ENCODE peak calls at places on chromosomes 5 and 9, in eight cellular contexts. One of them, this sample, is unnamed.

GRCh38 chr9:69174645-69175487 is 789 bp downstream of the TJP2 start:
- DNase-seq in kidney tubule cell: peak; percentile 96
- DNase-seq in GM10248: peak; percentile 71
- DNase-seq in HEK293T: peak; percentile 41
- DNase-seq in iris pigment epithelial cell: peak; percentile 99
- DNase-seq in anterior cingulate cortex: no peak
- DNase-seq in brain microvascular endothelial cell: peak; percentile 97
- DNase-seq in AG04450: peak; percentile 93
- DNase-seq in this sample: no peak

GRCh38 chr5:109656829-109657228 is 32.9 kb upstream of the MAN2A1 start:
- DNase-seq in kidney tubule cell: peak; percentile 86
- DNase-seq in GM10248: no peak
- DNase-seq in HEK293T: no peak
- DNase-seq in iris pigment epithelial cell: peak; percentile 79
- DNase-seq in anterior cingulate cortex: peak; percentile 7
- DNase-seq in brain microvascular endothelial cell: peak; percentile 96
- DNase-seq in AG04450: no peak
- DNase-seq in this sample: no peak

GRCh38 chr5:83357621-83358231 is 113.8 kb upstream of the VCAN start:
- DNase-seq in kidney tubule cell: no peak
- DNase-seq in GM10248: peak; percentile 7
- DNase-seq in HEK293T: no peak
- DNase-seq in iris pigment epithelial cell: no peak
- DNase-seq in anterior cingulate cortex: no peak
- DNase-seq in brain microvascular endothelial cell: no peak
- DNase-seq in AG04450: no peak
- DNase-seq in this sample: no peak

GRCh38 chr5:148828461-148829247 is 2.2 kb downstream of the ADRB2 start:
- DNase-seq in kidney tubule cell: peak; percentile 61
- DNase-seq in GM10248: no peak
- DNase-seq in HEK293T: no peak
- DNase-seq in iris pigment epithelial cell: no peak
- DNase-seq in anterior cingulate cortex: no peak
- DNase-seq in brain microvascular endothelial cell: no peak
- DNase-seq in AG04450: no peak
- DNase-seq in this sample: no peak

GRCh38 chr5:106171708-106172107 is 1499.0 kb downstream of the EFNA5 start:
- DNase-seq in kidney tubule cell: peak; percentile 20
- DNase-seq in GM10248: no peak
- DNase-seq in HEK293T: no peak
- DNase-seq in iris pigment epithelial cell: peak; percentile 74
- DNase-seq in anterior cingulate cortex: no peak
- DNase-seq in brain microvascular endothelial cell: peak; percentile 25
- DNase-seq in AG04450: no peak
- DNase-seq in this sample: no peak

GRCh38 chr9:34742710-34743109 is 32.8 kb upstream of the CCL21 start:
- DNase-seq in kidney tubule cell: no peak
- DNase-seq in GM10248: no peak
- DNase-seq in HEK293T: no peak
- DNase-seq in iris pigment epithelial cell: no peak
- DNase-seq in anterior cingulate cortex: no peak
- DNase-seq in brain microvascular endothelial cell: no peak
- DNase-seq in AG04450: no peak
- DNase-seq in this sample: no peak

GRCh38 chr9:124855944-124856773 is 2.9 kb downstream of the WDR38 start:
- DNase-seq in kidney tubule cell: peak; percentile 58
- DNase-seq in GM10248: no peak
- DNase-seq in HEK293T: no peak
- DNase-seq in iris pigment epithelial cell: no peak
- DNase-seq in anterior cingulate cortex: no peak
- DNase-seq in brain microvascular endothelial cell: no peak
- DNase-seq in AG04450: no peak
- DNase-seq in this sample: no peak

GRCh38 chr5:141834331-141834730 is 43.9 kb downstream of the PCDH1 start:
- DNase-seq in kidney tubule cell: no peak
- DNase-seq in GM10248: no peak
- DNase-seq in HEK293T: no peak
- DNase-seq in iris pigment epithelial cell: no peak
- DNase-seq in anterior cingulate cortex: no peak
- DNase-seq in brain microvascular endothelial cell: no peak
- DNase-seq in AG04450: no peak
- DNase-seq in this sample: no peak

GRCh38 chr9:76414656-76415055 is 20.4 kb upstream of the RFK start:
- DNase-seq in kidney tubule cell: no peak
- DNase-seq in GM10248: no peak
- DNase-seq in HEK293T: no peak
- DNase-seq in iris pigment epithelial cell: peak; percentile 95
- DNase-seq in anterior cingulate cortex: no peak
- DNase-seq in brain microvascular endothelial cell: no peak
- DNase-seq in AG04450: no peak
- DNase-seq in this sample: no peak

GRCh38 chr9:129480227-129480626 is 140.7 kb downstream of the C9orf50 start:
- DNase-seq in kidney tubule cell: no peak
- DNase-seq in GM10248: no peak
- DNase-seq in HEK293T: no peak
- DNase-seq in iris pigment epithelial cell: no peak
- DNase-seq in anterior cingulate cortex: no peak
- DNase-seq in brain microvascular endothelial cell: no peak
- DNase-seq in AG04450: no peak
- DNase-seq in this sample: no peak

GRCh38 chr5:111697215-111697614 is 59.8 kb downstream of the NREP start:
- DNase-seq in kidney tubule cell: no peak
- DNase-seq in GM10248: no peak
- DNase-seq in HEK293T: no peak
- DNase-seq in iris pigment epithelial cell: peak; percentile 19
- DNase-seq in anterior cingulate cortex: no peak
- DNase-seq in brain microvascular endothelial cell: no peak
- DNase-seq in AG04450: no peak
- DNase-seq in this sample: no peak

GRCh38 chr5:4005335-4005734 is 409.7 kb downstream of the IRX1 start:
- DNase-seq in kidney tubule cell: no peak
- DNase-seq in GM10248: no peak
- DNase-seq in HEK293T: no peak
- DNase-seq in iris pigment epithelial cell: no peak
- DNase-seq in anterior cingulate cortex: no peak
- DNase-seq in brain microvascular endothelial cell: no peak
- DNase-seq in AG04450: no peak
- DNase-seq in this sample: no peak

GRCh38 chr9:5442400-5443011 is 4.8 kb upstream of the PLGRKT start:
- DNase-seq in kidney tubule cell: peak; percentile 76
- DNase-seq in GM10248: no peak
- DNase-seq in HEK293T: peak; percentile 18
- DNase-seq in iris pigment epithelial cell: peak; percentile 60
- DNase-seq in anterior cingulate cortex: no peak
- DNase-seq in brain microvascular endothelial cell: peak; percentile 41
- DNase-seq in AG04450: no peak
- DNase-seq in this sample: no peak

GRCh38 chr9:79007701-79008483 is 563.9 kb upstream of the TLE4 start:
- DNase-seq in kidney tubule cell: no peak
- DNase-seq in GM10248: no peak
- DNase-seq in HEK293T: no peak
- DNase-seq in iris pigment epithelial cell: no peak
- DNase-seq in anterior cingulate cortex: no peak
- DNase-seq in brain microvascular endothelial cell: no peak
- DNase-seq in AG04450: no peak
- DNase-seq in this sample: no peak

GRCh38 chr5:2757563-2758311 is 6.3 kb upstream of the IRX2 start:
- DNase-seq in kidney tubule cell: peak; percentile 39
- DNase-seq in GM10248: no peak
- DNase-seq in HEK293T: no peak
- DNase-seq in iris pigment epithelial cell: no peak
- DNase-seq in anterior cingulate cortex: no peak
- DNase-seq in brain microvascular endothelial cell: no peak
- DNase-seq in AG04450: no peak
- DNase-seq in this sample: no peak

GRCh38 chr5:153782589-153783238 is 256.0 kb downstream of the FAM114A2 start:
- DNase-seq in kidney tubule cell: no peak
- DNase-seq in GM10248: no peak
- DNase-seq in HEK293T: no peak
- DNase-seq in iris pigment epithelial cell: peak; percentile 30
- DNase-seq in anterior cingulate cortex: no peak
- DNase-seq in brain microvascular endothelial cell: peak; percentile 38
- DNase-seq in AG04450: no peak
- DNase-seq in this sample: no peak

GRCh38 chr5:149697001-149697400 is 33.1 kb upstream of the PPARGC1B start:
- DNase-seq in kidney tubule cell: peak; percentile 41
- DNase-seq in GM10248: no peak
- DNase-seq in HEK293T: no peak
- DNase-seq in iris pigment epithelial cell: peak; percentile 49
- DNase-seq in anterior cingulate cortex: no peak
- DNase-seq in brain microvascular endothelial cell: no peak
- DNase-seq in AG04450: no peak
- DNase-seq in this sample: no peak

GRCh38 chr9:38720083-38720755 is at the start of gene FAM240B:
- DNase-seq in kidney tubule cell: peak; percentile 28
- DNase-seq in GM10248: no peak
- DNase-seq in HEK293T: no peak
- DNase-seq in iris pigment epithelial cell: no peak
- DNase-seq in anterior cingulate cortex: no peak
- DNase-seq in brain microvascular endothelial cell: no peak
- DNase-seq in AG04450: no peak
- DNase-seq in this sample: no peak

GRCh38 chr9:6272229-6272597 is 56.0 kb upstream of the TPD52L3 start:
- DNase-seq in kidney tubule cell: peak; percentile 4
- DNase-seq in GM10248: no peak
- DNase-seq in HEK293T: no peak
- DNase-seq in iris pigment epithelial cell: peak; percentile 96
- DNase-seq in anterior cingulate cortex: no peak
- DNase-seq in brain microvascular endothelial cell: no peak
- DNase-seq in AG04450: peak; percentile 81
- DNase-seq in this sample: no peak

GRCh38 chr9:82934949-82935348 is 128.0 kb downstream of the RASEF start:
- DNase-seq in kidney tubule cell: peak; percentile 94
- DNase-seq in GM10248: no peak
- DNase-seq in HEK293T: peak; percentile 9
- DNase-seq in iris pigment epithelial cell: peak; percentile 88
- DNase-seq in anterior cingulate cortex: no peak
- DNase-seq in brain microvascular endothelial cell: peak; percentile 91
- DNase-seq in AG04450: peak; percentile 10
- DNase-seq in this sample: no peak

GRCh38 chr5:102863058-102863457 is 108.0 kb downstream of the PAM start:
- DNase-seq in kidney tubule cell: no peak
- DNase-seq in GM10248: no peak
- DNase-seq in HEK293T: no peak
- DNase-seq in iris pigment epithelial cell: no peak
- DNase-seq in anterior cingulate cortex: no peak
- DNase-seq in brain microvascular endothelial cell: no peak
- DNase-seq in AG04450: no peak
- DNase-seq in this sample: no peak

GRCh38 chr5:16160706-16161105 is 18.9 kb downstream of the MARCHF11 start:
- DNase-seq in kidney tubule cell: peak; percentile 70
- DNase-seq in GM10248: peak; percentile 26
- DNase-seq in HEK293T: peak; percentile 57
- DNase-seq in iris pigment epithelial cell: peak; percentile 70
- DNase-seq in anterior cingulate cortex: no peak
- DNase-seq in brain microvascular endothelial cell: peak; percentile 37
- DNase-seq in AG04450: peak; percentile 10
- DNase-seq in this sample: peak; percentile 1

GRCh38 chr9:116760636-116761035 is 73.5 kb downstream of the TRIM32 start:
- DNase-seq in kidney tubule cell: no peak
- DNase-seq in GM10248: no peak
- DNase-seq in HEK293T: no peak
- DNase-seq in iris pigment epithelial cell: no peak
- DNase-seq in anterior cingulate cortex: no peak
- DNase-seq in brain microvascular endothelial cell: no peak
- DNase-seq in AG04450: no peak
- DNase-seq in this sample: no peak